ENCODE peak calls at places on chromosomes 7 and 10, in nine cellular contexts. L, U, J, I, B, K, M, W and A are unnamed samples.

GRCh38 chr7:118079369-118079768 is 104.6 kb upstream of the LSM8 start:
- DNase-seq in L (no peak), K (no peak), J (no peak), U (no peak), M (no peak), B (no peak), W (no peak), I (no peak), A (no peak)

GRCh38 chr7:70893422-70893821 is 238.5 kb upstream of the GALNT17 start:
- DNase-seq in I (no peak), K (no peak), L (no peak), W (no peak), U (no peak), J (no peak), M (peak; percentile 9), B (no peak), A (no peak)

GRCh38 chr10:97713351-97713827 is at the start of gene MARVELD1:
- DNase-seq in W (peak; percentile 28), I (peak; percentile 60), L (peak; percentile 96), K (peak; percentile 43), U (no peak), B (peak; percentile 88), J (peak; percentile 92), M (no peak), A (no peak)

GRCh38 chr10:26574783-26575182 is 122.7 kb upstream of the PDSS1 start:
- DNase-seq in J (no peak), I (no peak), U (no peak), M (no peak), L (no peak), B (no peak), W (peak; percentile 94), K (no peak), A (no peak)

GRCh38 chr10:131086094-131086493 is 225.4 kb downstream of the TCERG1L start:
- DNase-seq in J (no peak), L (no peak), W (no peak), I (no peak), B (no peak), U (no peak), K (no peak), M (no peak), A (no peak)

GRCh38 chr10:30967654-30968421 is 63.8 kb downstream of the ZNF438 start:
- DNase-seq in I (no peak), U (no peak), W (no peak), B (no peak), L (no peak), K (no peak), J (no peak), M (no peak), A (no peak)

GRCh38 chr10:134205-134742 is 981 bp upstream of the ZMYND11 start:
- DNase-seq in U (peak; percentile 29), B (no peak), W (peak; percentile 28), I (no peak), L (no peak), K (peak; percentile 53), M (peak; percentile 7), J (no peak), A (no peak)

GRCh38 chr10:51993475-51993874 is 294.1 kb upstream of the CSTF2T start:
- DNase-seq in W (no peak), L (no peak), J (no peak), K (no peak), B (no peak), M (no peak), U (no peak), I (no peak), A (no peak)

GRCh38 chr7:138907849-138908248 is 73.3 kb downstream of the KIAA1549 start:
- DNase-seq in I (no peak), K (no peak), J (no peak), U (no peak), W (no peak), B (no peak), M (no peak), L (peak; percentile 59), A (no peak)

GRCh38 chr7:46767071-46767470 is 814.8 kb downstream of the TNS3 start:
- DNase-seq in I (no peak), L (no peak), J (no peak), U (no peak), M (no peak), B (no peak), K (no peak), W (no peak), A (no peak)

GRCh38 chr7:139246905-139247304 is 15.9 kb downstream of the UBN2 start:
- DNase-seq in I (no peak), U (no peak), K (no peak), M (no peak), J (no peak), W (no peak), B (no peak), L (no peak), A (no peak)

GRCh38 chr10:66916030-66916429 is 9.8 kb upstream of the LRRTM3 start:
- DNase-seq in W (no peak), B (no peak), L (no peak), I (no peak), U (no peak), M (no peak), J (no peak), K (no peak), A (no peak)

GRCh38 chr7:81277691-81278090 is 358.8 kb upstream of the SEMA3C start:
- DNase-seq in L (no peak), K (no peak), J (no peak), M (no peak), I (no peak), W (no peak), B (no peak), U (no peak), A (no peak)

GRCh38 chr7:151716339-151716722 is 160.6 kb downstream of the PRKAG2 start:
- DNase-seq in M (no peak), J (no peak), B (no peak), I (no peak), W (no peak), L (no peak), K (no peak), U (no peak), A (no peak)

GRCh38 chr7:29457565-29457971 is 106.1 kb upstream of the PRR15 start:
- DNase-seq in W (no peak), U (no peak), K (no peak), I (no peak), J (no peak), L (no peak), B (no peak), M (peak; percentile 50), A (no peak)

GRCh38 chr7:107230334-107230733 is 61.5 kb downstream of the HBP1 start:
- DNase-seq in L (no peak), U (no peak), B (no peak), J (no peak), K (no peak), I (no peak), W (no peak), M (no peak), A (no peak)

GRCh38 chr10:3624367-3624766 is 160.6 kb downstream of the KLF6 start:
- DNase-seq in B (no peak), J (no peak), U (no peak), W (no peak), M (no peak), L (no peak), K (no peak), I (no peak), A (no peak)

GRCh38 chr10:53314856-53315255 is 542.3 kb upstream of the MBL2 start:
- DNase-seq in J (no peak), W (no peak), U (no peak), B (no peak), I (peak; percentile 24), K (peak; percentile 28), M (no peak), L (no peak), A (no peak)

GRCh38 chr7:20112646-20113045 is 104.5 kb downstream of the MACC1 start:
- DNase-seq in I (no peak), M (no peak), W (no peak), L (no peak), J (no peak), U (no peak), K (no peak), B (no peak), A (no peak)

GRCh38 chr10:3172081-3172445 is 519 bp downstream of the PITRM1 start:
- DNase-seq in W (no peak), M (no peak), K (peak; percentile 69), I (peak; percentile 35), L (no peak), U (no peak), J (no peak), B (no peak), A (no peak)

GRCh38 chr10:74140553-74140952 is 10.1 kb downstream of the AP3M1 start:
- DNase-seq in M (no peak), B (no peak), W (no peak), L (no peak), U (no peak), K (no peak), I (no peak), J (no peak), A (no peak)